ENCODE peak calls at places on chromosomes 16 and 17, in ten cellular contexts. One of them, this sample, is unnamed.

GRCh38 chr17:4498461-4499397 is at the start of gene SPNS2:
- DNase-seq in heart left ventricle: peak
- DNase-seq in IMR-90: peak
- DNase-seq in H1: peak
- DNase-seq in A549: peak
- DNase-seq in erythroblast: peak
- DNase-seq in transverse colon: peak
- DNase-seq in lower leg skin: no peak
- DNase-seq in Peyer's patch: peak
- DNase-seq in stomach: peak
- DNase-seq in this sample: peak

GRCh38 chr17:29617481-29618271 is 5.0 kb downstream of the CORO6 start:
- DNase-seq in heart left ventricle: peak
- DNase-seq in IMR-90: peak
- DNase-seq in H1: peak
- DNase-seq in A549: peak
- DNase-seq in erythroblast: peak
- DNase-seq in transverse colon: peak
- DNase-seq in lower leg skin: peak
- DNase-seq in Peyer's patch: peak
- DNase-seq in stomach: peak
- DNase-seq in this sample: peak

GRCh38 chr16:47627056-47627455 is 165.9 kb downstream of the PHKB start:
- DNase-seq in heart left ventricle: no peak
- DNase-seq in IMR-90: no peak
- DNase-seq in H1: no peak
- DNase-seq in A549: no peak
- DNase-seq in erythroblast: no peak
- DNase-seq in transverse colon: no peak
- DNase-seq in lower leg skin: no peak
- DNase-seq in Peyer's patch: no peak
- DNase-seq in stomach: no peak
- DNase-seq in this sample: no peak

GRCh38 chr17:62703269-62703775 is 75.9 kb downstream of the MRC2 start:
- DNase-seq in heart left ventricle: peak
- DNase-seq in IMR-90: peak
- DNase-seq in H1: no peak
- DNase-seq in A549: peak
- DNase-seq in erythroblast: no peak
- DNase-seq in transverse colon: no peak
- DNase-seq in lower leg skin: no peak
- DNase-seq in Peyer's patch: no peak
- DNase-seq in stomach: peak
- DNase-seq in this sample: no peak

GRCh38 chr16:88530858-88531203 is 39.4 kb upstream of the ZC3H18 start:
- DNase-seq in heart left ventricle: no peak
- DNase-seq in IMR-90: no peak
- DNase-seq in H1: no peak
- DNase-seq in A549: no peak
- DNase-seq in erythroblast: peak
- DNase-seq in transverse colon: no peak
- DNase-seq in lower leg skin: no peak
- DNase-seq in Peyer's patch: no peak
- DNase-seq in stomach: no peak
- DNase-seq in this sample: peak

GRCh38 chr17:82023447-82024241 is 539 bp downstream of the LRRC45 start:
- DNase-seq in heart left ventricle: no peak
- DNase-seq in IMR-90: peak
- DNase-seq in H1: no peak
- DNase-seq in A549: no peak
- DNase-seq in erythroblast: peak
- DNase-seq in transverse colon: peak
- DNase-seq in lower leg skin: no peak
- DNase-seq in Peyer's patch: no peak
- DNase-seq in stomach: no peak
- DNase-seq in this sample: peak

GRCh38 chr16:66487580-66488235 is 60.6 kb downstream of the BEAN1 start:
- DNase-seq in heart left ventricle: no peak
- DNase-seq in IMR-90: no peak
- DNase-seq in H1: no peak
- DNase-seq in A549: no peak
- DNase-seq in erythroblast: no peak
- DNase-seq in transverse colon: no peak
- DNase-seq in lower leg skin: no peak
- DNase-seq in Peyer's patch: peak
- DNase-seq in stomach: peak
- DNase-seq in this sample: peak

GRCh38 chr17:3722716-3723115 is 987 bp upstream of the HASPIN start:
- DNase-seq in heart left ventricle: no peak
- DNase-seq in IMR-90: peak
- DNase-seq in H1: no peak
- DNase-seq in A549: no peak
- DNase-seq in erythroblast: no peak
- DNase-seq in transverse colon: no peak
- DNase-seq in lower leg skin: no peak
- DNase-seq in Peyer's patch: no peak
- DNase-seq in stomach: no peak
- DNase-seq in this sample: no peak

GRCh38 chr16:66451548-66451947 is 24.5 kb downstream of the BEAN1 start:
- DNase-seq in heart left ventricle: no peak
- DNase-seq in IMR-90: no peak
- DNase-seq in H1: no peak
- DNase-seq in A549: no peak
- DNase-seq in erythroblast: no peak
- DNase-seq in transverse colon: no peak
- DNase-seq in lower leg skin: no peak
- DNase-seq in Peyer's patch: no peak
- DNase-seq in stomach: no peak
- DNase-seq in this sample: no peak

GRCh38 chr17:17356149-17356930 is 53.2 kb downstream of the NT5M start:
- DNase-seq in heart left ventricle: peak
- DNase-seq in IMR-90: peak
- DNase-seq in H1: peak
- DNase-seq in A549: peak
- DNase-seq in erythroblast: peak
- DNase-seq in transverse colon: peak
- DNase-seq in lower leg skin: peak
- DNase-seq in Peyer's patch: peak
- DNase-seq in stomach: peak
- DNase-seq in this sample: peak

GRCh38 chr17:80010283-80010858 is 25.3 kb downstream of the TBC1D16 start:
- DNase-seq in heart left ventricle: no peak
- DNase-seq in IMR-90: no peak
- DNase-seq in H1: no peak
- DNase-seq in A549: no peak
- DNase-seq in erythroblast: no peak
- DNase-seq in transverse colon: no peak
- DNase-seq in lower leg skin: no peak
- DNase-seq in Peyer's patch: no peak
- DNase-seq in stomach: no peak
- DNase-seq in this sample: no peak

GRCh38 chr16:86002178-86002577 is 103.2 kb downstream of the IRF8 start:
- DNase-seq in heart left ventricle: no peak
- DNase-seq in IMR-90: no peak
- DNase-seq in H1: no peak
- DNase-seq in A549: no peak
- DNase-seq in erythroblast: no peak
- DNase-seq in transverse colon: no peak
- DNase-seq in lower leg skin: no peak
- DNase-seq in Peyer's patch: peak
- DNase-seq in stomach: no peak
- DNase-seq in this sample: no peak

GRCh38 chr16:85998178-85998867 is 99.4 kb downstream of the IRF8 start:
- DNase-seq in heart left ventricle: no peak
- DNase-seq in IMR-90: no peak
- DNase-seq in H1: no peak
- DNase-seq in A549: no peak
- DNase-seq in erythroblast: no peak
- DNase-seq in transverse colon: no peak
- DNase-seq in lower leg skin: no peak
- DNase-seq in Peyer's patch: no peak
- DNase-seq in stomach: no peak
- DNase-seq in this sample: no peak

GRCh38 chr16:85996843-85997242 is 97.9 kb downstream of the IRF8 start:
- DNase-seq in heart left ventricle: no peak
- DNase-seq in IMR-90: no peak
- DNase-seq in H1: no peak
- DNase-seq in A549: no peak
- DNase-seq in erythroblast: no peak
- DNase-seq in transverse colon: no peak
- DNase-seq in lower leg skin: no peak
- DNase-seq in Peyer's patch: no peak
- DNase-seq in stomach: no peak
- DNase-seq in this sample: no peak

GRCh38 chr16:85999778-86000177 is 100.8 kb downstream of the IRF8 start:
- DNase-seq in heart left ventricle: no peak
- DNase-seq in IMR-90: no peak
- DNase-seq in H1: no peak
- DNase-seq in A549: no peak
- DNase-seq in erythroblast: no peak
- DNase-seq in transverse colon: no peak
- DNase-seq in lower leg skin: no peak
- DNase-seq in Peyer's patch: no peak
- DNase-seq in stomach: no peak
- DNase-seq in this sample: no peak

GRCh38 chr16:85998868-85999729 is 100.1 kb downstream of the IRF8 start:
- DNase-seq in heart left ventricle: no peak
- DNase-seq in IMR-90: no peak
- DNase-seq in H1: no peak
- DNase-seq in A549: no peak
- DNase-seq in erythroblast: no peak
- DNase-seq in transverse colon: no peak
- DNase-seq in lower leg skin: no peak
- DNase-seq in Peyer's patch: no peak
- DNase-seq in stomach: peak
- DNase-seq in this sample: no peak
- TF ChIP-seq POLR2A in heart left ventricle: no peak
- TF ChIP-seq POLR2A in IMR-90: no peak
- TF ChIP-seq POLR2A in H1: no peak
- TF ChIP-seq POLR2A in A549: no peak
- TF ChIP-seq POLR2A in erythroblast: no peak
- TF ChIP-seq POLR2A in transverse colon: no peak
- TF ChIP-seq POLR2A in lower leg skin: no peak
- TF ChIP-seq POLR2A in Peyer's patch: no peak
- TF ChIP-seq POLR2A in stomach: no peak
- TF ChIP-seq POLR2A in this sample: no peak

GRCh38 chr17:78673395-78673794 is 96.2 kb upstream of the DNAH17 start:
- DNase-seq in heart left ventricle: no peak
- DNase-seq in IMR-90: no peak
- DNase-seq in H1: no peak
- DNase-seq in A549: no peak
- DNase-seq in erythroblast: no peak
- DNase-seq in transverse colon: no peak
- DNase-seq in lower leg skin: no peak
- DNase-seq in Peyer's patch: no peak
- DNase-seq in stomach: no peak
- DNase-seq in this sample: no peak
- TF ChIP-seq POLR2A in heart left ventricle: no peak
- TF ChIP-seq POLR2A in IMR-90: no peak
- TF ChIP-seq POLR2A in H1: no peak
- TF ChIP-seq POLR2A in A549: no peak
- TF ChIP-seq POLR2A in erythroblast: no peak
- TF ChIP-seq POLR2A in transverse colon: no peak
- TF ChIP-seq POLR2A in lower leg skin: no peak
- TF ChIP-seq POLR2A in Peyer's patch: no peak
- TF ChIP-seq POLR2A in stomach: no peak
- TF ChIP-seq POLR2A in this sample: no peak

DNA sequence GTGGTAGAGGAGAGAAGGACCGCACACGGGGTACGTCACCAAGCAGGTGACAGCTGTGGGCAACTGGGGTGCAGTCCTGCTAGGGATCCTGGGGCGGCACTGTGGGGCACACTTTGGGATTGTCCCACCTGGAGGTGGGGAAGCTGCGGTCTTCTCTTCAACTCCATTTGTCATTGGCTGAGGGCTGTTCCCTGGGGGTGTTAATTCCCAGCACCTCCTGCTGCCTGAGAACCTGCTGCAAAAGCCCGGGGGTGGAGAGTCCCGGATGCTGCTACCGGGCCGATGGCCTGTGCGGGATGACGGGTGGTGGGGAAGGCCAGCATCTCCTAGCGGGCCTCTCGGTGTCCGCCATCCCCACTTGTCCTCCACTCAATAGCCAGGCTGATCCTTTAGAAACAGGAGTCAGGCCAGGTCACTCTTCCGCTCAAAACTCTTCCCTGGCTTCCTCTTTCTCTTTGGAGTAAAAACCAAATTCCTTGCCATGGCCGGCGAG is 100.2 kb downstream of the CYLD start:
- DNase-seq in heart left ventricle: no peak
- DNase-seq in IMR-90: no peak
- DNase-seq in H1: peak
- DNase-seq in A549: no peak
- DNase-seq in erythroblast: no peak
- DNase-seq in transverse colon: no peak
- DNase-seq in lower leg skin: no peak
- DNase-seq in Peyer's patch: no peak
- DNase-seq in stomach: no peak
- DNase-seq in this sample: no peak
- TF ChIP-seq POLR2A in heart left ventricle: no peak
- TF ChIP-seq POLR2A in IMR-90: no peak
- TF ChIP-seq POLR2A in H1: no peak
- TF ChIP-seq POLR2A in A549: no peak
- TF ChIP-seq POLR2A in erythroblast: no peak
- TF ChIP-seq POLR2A in transverse colon: no peak
- TF ChIP-seq POLR2A in lower leg skin: no peak
- TF ChIP-seq POLR2A in Peyer's patch: no peak
- TF ChIP-seq POLR2A in stomach: no peak
- TF ChIP-seq POLR2A in this sample: no peak

GRCh38 chr17:7841622-7842379 is 7.8 kb downstream of the KDM6B start:
- DNase-seq in heart left ventricle: peak
- DNase-seq in IMR-90: peak
- DNase-seq in H1: peak
- DNase-seq in A549: peak
- DNase-seq in erythroblast: peak
- DNase-seq in transverse colon: peak
- DNase-seq in lower leg skin: peak
- DNase-seq in Peyer's patch: peak
- DNase-seq in stomach: peak
- DNase-seq in this sample: peak
- TF ChIP-seq POLR2A in heart left ventricle: no peak
- TF ChIP-seq POLR2A in IMR-90: peak
- TF ChIP-seq POLR2A in H1: no peak
- TF ChIP-seq POLR2A in A549: peak
- TF ChIP-seq POLR2A in erythroblast: peak
- TF ChIP-seq POLR2A in transverse colon: peak
- TF ChIP-seq POLR2A in lower leg skin: no peak
- TF ChIP-seq POLR2A in Peyer's patch: no peak
- TF ChIP-seq POLR2A in stomach: no peak
- TF ChIP-seq POLR2A in this sample: no peak

GRCh38 chr17:43211480-43212402 is at the start of gene TMEM106A:
- DNase-seq in heart left ventricle: peak
- DNase-seq in IMR-90: peak
- DNase-seq in H1: peak
- DNase-seq in A549: peak
- DNase-seq in erythroblast: peak
- DNase-seq in transverse colon: peak
- DNase-seq in lower leg skin: peak
- DNase-seq in Peyer's patch: peak
- DNase-seq in stomach: peak
- DNase-seq in this sample: peak
- TF ChIP-seq POLR2A in heart left ventricle: no peak
- TF ChIP-seq POLR2A in IMR-90: peak
- TF ChIP-seq POLR2A in H1: no peak
- TF ChIP-seq POLR2A in A549: peak
- TF ChIP-seq POLR2A in erythroblast: peak
- TF ChIP-seq POLR2A in transverse colon: peak
- TF ChIP-seq POLR2A in lower leg skin: no peak
- TF ChIP-seq POLR2A in Peyer's patch: peak
- TF ChIP-seq POLR2A in stomach: no peak
- TF ChIP-seq POLR2A in this sample: peak

This sample was measured in NB4.